ENCODE peak calls at places on chromosome 13, in ten cellular contexts. A is K562; R is tibial artery; S is OCI-LY7; Z is left ventricle myocardium inferior; U is CD4-positive, CD25-positive, alpha-beta regulatory T cell; I is neuronal stem cell; K is CD4-positive, alpha-beta T cell; P is CD8-positive, alpha-beta memory T cell; Y is cardiac muscle cell. G is an unnamed sample. For H3K9me3, the result is how much of the 10 kb centered on the place peaks cover.

GRCh38 chr13:78601124-78601885 is 2.0 kb downstream of the POU4F1 start:
- DNase-seq in A (no peak), R (no peak), S (no peak), Z (no peak), U (no peak), I (peak), K (no peak), P (no peak), Y (peak), G (peak)

GRCh38 chr13:45113809-45114208 is 6.5 kb upstream of the GTF2F2 start:
- DNase-seq in A (no peak), R (no peak), S (no peak), Z (no peak), U (no peak), I (no peak), K (no peak), P (no peak), Y (no peak), G (no peak)

GRCh38 chr13:53141336-53141735 is 112.7 kb downstream of the OLFM4 start:
- DNase-seq in A (no peak), R (no peak), S (no peak), Z (no peak), U (no peak), I (no peak), K (no peak), P (no peak), Y (no peak), G (no peak)

GRCh38 chr13:75889427-75889826 is 253.3 kb downstream of the LMO7 start:
- DNase-seq in A (no peak), R (no peak), S (no peak), Z (no peak), U (no peak), I (no peak), K (no peak), P (no peak), Y (no peak), G (peak)

GRCh38 chr13:22235285-22235949 is 564.5 kb downstream of the FGF9 start:
- DNase-seq in A (no peak), R (no peak), S (no peak), Z (no peak), U (no peak), I (no peak), K (no peak), P (no peak), Y (no peak), G (peak)

GRCh38 chr13:99979453-99980200 is 2.0 kb upstream of the ZIC2 start:
- DNase-seq in A (no peak), R (no peak), S (no peak), Z (no peak), U (no peak), I (no peak), K (no peak), P (no peak), Y (no peak), G (peak)

GRCh38 chr13:46679369-46680180 is 117.4 kb downstream of the ESD start:
- DNase-seq in A (no peak), R (no peak), S (peak), Z (no peak), U (no peak), I (no peak), K (peak), P (peak), Y (peak), G (no peak)

GRCh38 chr13:78131811-78132210 is 213.2 kb upstream of the EDNRB start:
- DNase-seq in A (no peak), R (no peak), S (no peak), Z (no peak), U (no peak), I (no peak), K (no peak), P (no peak), Y (peak), G (no peak)

GRCh38 chr13:26664942-26665341 is 95.6 kb downstream of the GPR12 start:
- DNase-seq in A (no peak), R (no peak), S (peak), Z (no peak), U (no peak), I (no peak), K (no peak), P (no peak), Y (no peak), G (no peak)

GRCh38 chr13:95707035-95707434 is 30.1 kb downstream of the DNAJC3 start:
- DNase-seq in A (no peak), R (no peak), S (no peak), Z (no peak), U (no peak), I (no peak), K (no peak), P (no peak), Y (no peak), G (no peak)

GRCh38 chr13:32278456-32278855 is 36.7 kb downstream of the ZAR1L start:
- DNase-seq in A (no peak), R (no peak), S (no peak), Z (no peak), U (no peak), I (no peak), K (no peak), P (no peak), Y (no peak), G (no peak)

GRCh38 chr13:26558074-26558805 is 757 bp downstream of the WASF3 start:
- DNase-seq in A (no peak), R (no peak), S (no peak), Z (peak), U (no peak), I (peak), K (no peak), P (no peak), Y (peak), G (peak)

GRCh38 chr13:82432949-82433348 is 1449.3 kb downstream of the SLITRK1 start:
- DNase-seq in A (no peak), R (no peak), S (no peak), Z (no peak), U (no peak), I (no peak), K (no peak), P (no peak), Y (no peak), G (no peak)

GRCh38 chr13:106373989-106374572 is 161.4 kb downstream of the EFNB2 start:
- DNase-seq in A (no peak), R (no peak), S (no peak), Z (no peak), U (no peak), I (no peak), K (no peak), P (no peak), Y (peak), G (peak)

GRCh38 chr13:84653915-84654534 is 771.8 kb upstream of the SLITRK1 start:
- DNase-seq in A (no peak), R (no peak), S (no peak), Z (peak), U (no peak), I (no peak), K (no peak), P (no peak), Y (no peak), G (no peak)

GRCh38 chr13:30107536-30108136 is 199.7 kb downstream of the KATNAL1 start:
- DNase-seq in A (no peak), R (no peak), S (no peak), Z (no peak), U (no peak), I (no peak), K (no peak), P (no peak), Y (peak), G (no peak)

GRCh38 chr13:49641810-49642291 is 13.5 kb downstream of the ARL11 start:
- DNase-seq in A (peak), R (peak), S (no peak), Z (peak), U (no peak), I (no peak), K (no peak), P (no peak), Y (peak), G (no peak)

DNA sequence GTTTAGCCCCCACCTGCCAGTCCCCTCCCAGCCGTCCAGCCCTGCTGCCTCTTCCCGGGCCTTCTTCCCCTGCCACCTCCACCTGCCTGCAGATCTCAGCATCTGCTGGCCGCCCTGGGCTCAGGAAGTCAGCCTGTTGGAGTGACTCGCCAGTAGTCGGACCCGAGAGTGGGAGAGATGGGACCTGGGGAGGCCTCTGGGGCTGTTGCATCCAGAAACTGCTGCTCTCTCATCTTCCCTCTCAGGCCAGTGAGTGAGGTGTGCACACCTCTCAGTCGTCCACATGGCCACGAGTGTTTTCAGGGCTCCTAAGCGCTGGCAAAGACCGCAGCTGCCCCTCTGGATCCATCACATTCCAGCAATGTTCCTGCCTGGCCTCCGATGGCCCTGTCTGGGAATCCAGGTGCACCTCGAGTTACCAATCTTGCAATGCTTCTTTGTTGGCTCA is 151.8 kb upstream of the SOX1 start:
- DNase-seq in A (no peak), R (no peak), S (no peak), Z (no peak), U (no peak), I (no peak), K (no peak), P (no peak), Y (no peak), G (peak)
- H3K9me3 ChIP-seq in A (under half), R (under half), S (under half), Z (under half), U (under half), I (under half), K (under half), P (under half), Y (under half), G (under half)

DNA sequence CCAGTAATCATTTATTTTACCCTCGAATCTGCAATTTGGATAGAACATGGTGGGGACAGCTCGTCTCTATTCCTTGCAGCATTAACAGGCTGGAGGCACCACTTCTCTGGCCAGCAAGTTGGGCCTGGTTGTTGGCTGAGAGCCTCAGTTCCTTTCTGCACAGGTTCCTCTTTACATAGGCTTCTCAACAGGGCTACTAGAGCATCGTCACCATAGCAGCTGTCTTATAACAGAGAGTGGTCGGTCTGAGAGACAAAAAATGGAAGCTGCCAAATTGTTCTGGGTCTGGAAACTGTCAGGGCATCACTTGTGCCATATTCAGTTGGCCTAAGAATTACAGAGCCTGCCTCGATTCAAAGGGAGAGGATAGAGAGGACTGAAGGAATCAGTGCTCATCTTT is 86.7 kb downstream of the DNAJC15 start:
- DNase-seq in A (no peak), R (no peak), S (no peak), Z (no peak), U (no peak), I (no peak), K (no peak), P (no peak), Y (no peak), G (no peak)
- H3K9me3 ChIP-seq in A (under half), R (under half), S (under half), Z (under half), U (under half), I (under half), K (under half), P (under half), Y (under half), G (under half)

GRCh38 chr13:39185326-39185725 is 147.1 kb downstream of the NHLRC3 start:
- DNase-seq in A (no peak), R (no peak), S (no peak), Z (no peak), U (no peak), I (no peak), K (no peak), P (no peak), Y (no peak), G (no peak)

GRCh38 chr13:39186205-39186880 is 148.1 kb downstream of the NHLRC3 start:
- DNase-seq in A (no peak), R (peak), S (no peak), Z (no peak), U (no peak), I (no peak), K (no peak), P (no peak), Y (no peak), G (no peak)

DNA sequence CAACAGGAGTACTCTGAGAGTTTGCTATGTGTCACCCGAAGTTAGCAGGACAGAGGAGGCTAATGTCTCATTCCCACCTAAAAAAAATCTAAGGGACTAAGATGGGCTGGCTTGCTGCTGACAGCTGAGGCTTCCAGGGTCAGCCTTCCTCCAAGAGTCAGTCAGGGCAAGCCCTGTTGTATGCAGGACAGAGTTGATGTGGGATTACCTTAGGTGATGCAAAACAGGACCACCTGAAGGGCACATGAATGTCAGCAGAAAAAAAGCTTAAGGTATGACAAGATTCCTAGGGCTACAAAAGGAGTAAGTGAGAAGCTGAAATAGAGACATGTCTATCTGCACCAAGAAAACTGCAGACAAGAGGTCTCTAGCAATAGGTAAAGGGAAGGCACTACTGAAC is 151.5 kb downstream of the NHLRC3 start:
- DNase-seq in A (no peak), R (no peak), S (no peak), Z (no peak), U (no peak), I (no peak), K (no peak), P (no peak), Y (no peak), G (peak)
- H3K9me3 ChIP-seq in A (under half), R (under half), S (under half), Z (under half), U (under half), I (under half), K (under half), P (under half), Y (under half), G (under half)

GRCh38 chr13:113080901-113081521 is 24.6 kb upstream of the F7 start:
- DNase-seq in A (no peak), R (no peak), S (no peak), Z (no peak), U (no peak), I (no peak), K (no peak), P (no peak), Y (no peak), G (no peak)
- H3K9me3 ChIP-seq in A (under half), R (under half), S (under half), Z (under half), U (under half), I (under half), K (under half), P (under half), Y (under half), G (under half)

GRCh38 chr13:19059016-19059780 is 122.4 kb downstream of the TUBA3C start:
- DNase-seq in A (no peak), R (no peak), S (no peak), Z (no peak), U (no peak), I (no peak), K (no peak), P (no peak), Y (no peak), G (no peak)

GRCh38 chr13:19058566-19058965 is 123.1 kb downstream of the TUBA3C start:
- DNase-seq in A (no peak), R (no peak), S (no peak), Z (no peak), U (no peak), I (no peak), K (no peak), P (no peak), Y (no peak), G (no peak)

GRCh38 chr13:19056355-19056880 is 125.2 kb downstream of the TUBA3C start:
- DNase-seq in A (no peak), R (no peak), S (no peak), Z (no peak), U (no peak), I (no peak), K (no peak), P (no peak), Y (no peak), G (no peak)

GRCh38 chr13:19056984-19057490 is 124.6 kb downstream of the TUBA3C start:
- DNase-seq in A (no peak), R (no peak), S (no peak), Z (no peak), U (no peak), I (no peak), K (no peak), P (no peak), Y (no peak), G (no peak)

GRCh38 chr13:19057588-19058340 is 123.9 kb downstream of the TUBA3C start:
- DNase-seq in A (no peak), R (no peak), S (no peak), Z (no peak), U (no peak), I (no peak), K (no peak), P (no peak), Y (no peak), G (no peak)
- H3K9me3 ChIP-seq in A (under half), R (under half), S (under half), Z (under half), U (under half), I (half or more), K (under half), P (under half), Y (under half), G (half or more)

GRCh38 chr13:34803756-34804155 is 138.3 kb upstream of the NBEA start:
- DNase-seq in A (no peak), R (no peak), S (no peak), Z (no peak), U (no peak), I (no peak), K (no peak), P (no peak), Y (no peak), G (no peak)

GRCh38 chr13:34805347-34805746 is 136.7 kb upstream of the NBEA start:
- DNase-seq in A (no peak), R (no peak), S (no peak), Z (no peak), U (no peak), I (no peak), K (no peak), P (no peak), Y (no peak), G (no peak)

GRCh38 chr13:34810996-34811395 is 131.1 kb upstream of the NBEA start:
- DNase-seq in A (no peak), R (no peak), S (no peak), Z (no peak), U (no peak), I (no peak), K (no peak), P (no peak), Y (no peak), G (no peak)

DNA sequence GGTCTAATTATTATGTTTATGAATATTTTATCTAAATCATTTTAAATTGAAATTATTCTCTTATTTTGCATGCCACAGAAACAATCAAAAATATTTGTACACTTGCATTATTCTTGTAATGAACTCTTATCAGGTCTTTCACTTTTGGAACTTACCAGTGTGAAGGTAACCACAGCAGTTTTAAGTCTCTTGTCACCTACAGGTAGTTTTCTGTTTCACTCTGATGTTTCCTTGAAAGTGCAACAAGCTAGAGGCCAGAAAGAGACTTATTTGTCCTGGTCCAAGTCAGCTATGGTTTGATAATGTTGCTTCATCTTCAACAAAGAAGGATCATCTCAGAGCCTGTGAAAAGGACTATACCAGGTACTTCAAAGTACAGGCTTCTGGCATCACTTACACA is 133.4 kb upstream of the NBEA start:
- DNase-seq in A (no peak), R (no peak), S (no peak), Z (no peak), U (no peak), I (no peak), K (no peak), P (no peak), Y (no peak), G (no peak)
- H3K9me3 ChIP-seq in A (under half), R (under half), S (under half), Z (under half), U (under half), I (under half), K (under half), P (under half), Y (under half), G (under half)

G was measured in endodermal cell.